ENCODE peak calls at places on chromosomes 5 and 9, in seven cellular contexts. R, P, Y, B, E, K and M are unnamed samples. For H3K4me1, the result is how much of the 10 kb centered on the place peaks cover.

GRCh38 chr9:124551472-124552339 is 44.5 kb upstream of the NR5A1 start:
- DNase-seq in R (no peak), P (peak), E (peak), B (peak), Y (no peak), K (peak), M (peak)

GRCh38 chr5:120499876-120500275 is 35.8 kb downstream of the PRR16 start:
- DNase-seq in B (no peak), K (no peak), P (no peak), E (no peak), Y (no peak), R (no peak), M (no peak)

GRCh38 chr9:4796988-4797956 is 4.5 kb downstream of the RCL1 start:
- DNase-seq in R (peak), B (no peak), E (peak), Y (no peak), K (peak), P (peak), M (peak)

GRCh38 chr5:159096555-159097460 is 2.9 kb downstream of the EBF1 start:
- DNase-seq in Y (no peak), E (no peak), R (no peak), B (no peak), K (no peak), P (peak), M (no peak)

GRCh38 chr5:10461904-10462542 is 20.3 kb downstream of the ROPN1L start:
- DNase-seq in R (no peak), Y (no peak), B (no peak), K (no peak), E (no peak), P (peak), M (peak)

GRCh38 chr5:108629779-108630178 is 117.9 kb upstream of the FER start:
- DNase-seq in R (no peak), K (no peak), B (no peak), Y (no peak), P (no peak), E (no peak), M (no peak)

GRCh38 chr9:137488330-137488653 is 29.2 kb upstream of the NSMF start:
- DNase-seq in R (no peak), P (no peak), E (no peak), K (peak), Y (no peak), B (peak), M (peak)

GRCh38 chr9:69546265-69546664 is 125.9 kb downstream of the APBA1 start:
- DNase-seq in B (no peak), R (no peak), P (peak), E (peak), Y (no peak), K (peak), M (no peak)

GRCh38 chr5:1086871-1087270 is 25.0 kb downstream of the SLC12A7 start:
- DNase-seq in Y (no peak), R (no peak), E (no peak), P (no peak), K (no peak), B (no peak), M (no peak)

GRCh38 chr9:95316274-95316673 is 1.2 kb downstream of the FANCC start:
- DNase-seq in Y (no peak), E (no peak), B (no peak), R (no peak), P (no peak), K (no peak), M (no peak)

GRCh38 chr5:77312411-77312810 is 101.9 kb downstream of the PDE8B start:
- DNase-seq in K (no peak), R (no peak), B (no peak), Y (no peak), E (peak), P (no peak), M (peak)

GRCh38 chr9:127057970-127058644 is 64.3 kb downstream of the ANGPTL2 start:
- DNase-seq in P (no peak), K (no peak), B (no peak), E (peak), R (no peak), Y (peak), M (no peak)

GRCh38 chr5:30894811-30895210 is 298.7 kb upstream of the CDH6 start:
- DNase-seq in P (no peak), Y (no peak), K (no peak), B (no peak), E (peak), R (no peak), M (no peak)

GRCh38 chr5:147187163-147187562 is 47.7 kb upstream of the STK32A start:
- DNase-seq in E (no peak), K (no peak), P (no peak), R (no peak), Y (no peak), B (no peak), M (no peak)

GRCh38 chr5:115461506-115462290 is 82.9 kb downstream of the FEM1C start:
- DNase-seq in B (no peak), Y (peak), K (no peak), P (no peak), R (no peak), E (peak), M (peak)

GRCh38 chr5:147415663-147416062 is 94.2 kb downstream of the DPYSL3 start:
- DNase-seq in K (no peak), E (peak), R (no peak), B (no peak), Y (no peak), P (no peak), M (no peak)

GRCh38 chr9:15235658-15236057 is 71.4 kb downstream of the TTC39B start:
- DNase-seq in P (no peak), K (no peak), E (no peak), B (no peak), Y (no peak), R (no peak), M (no peak)

GRCh38 chr9:124428751-124429529 is 13.7 kb upstream of the PSMB7 start:
- DNase-seq in Y (no peak), E (no peak), K (no peak), B (no peak), P (no peak), R (no peak), M (no peak)

GRCh38 chr9:134189475-134190231 is 25.3 kb upstream of the RNU6ATAC start:
- DNase-seq in Y (peak), R (no peak), K (no peak), E (peak), B (no peak), P (no peak), M (no peak)

GRCh38 chr5:12274236-12274635 is 370.0 kb upstream of the CTNND2 start:
- DNase-seq in P (no peak), B (no peak), R (no peak), Y (no peak), E (no peak), K (no peak), M (no peak)

GRCh38 chr5:180332051-180332517 is 21.1 kb downstream of the GFPT2 start:
- DNase-seq in P (peak), K (no peak), B (peak), E (peak), Y (no peak), R (no peak), M (no peak)

GRCh38 chr9:73079326-73079725 is 72.3 kb upstream of the ANXA1 start:
- DNase-seq in Y (no peak), K (peak), P (no peak), E (peak), R (no peak), B (no peak), M (peak)

GRCh38 chr5:67204821-67205220 is 8.2 kb upstream of the CD180 start:
- DNase-seq in B (no peak), E (no peak), K (no peak), R (no peak), Y (no peak), P (no peak), M (no peak)

GRCh38 chr5:43985411-43985810 is 382.4 kb downstream of the NNT start:
- DNase-seq in Y (no peak), R (no peak), P (no peak), E (no peak), K (no peak), B (no peak), M (no peak)

GRCh38 chr5:178377583-178378270 is 145.1 kb upstream of the PHYKPL start:
- DNase-seq in P (no peak), Y (no peak), R (no peak), B (no peak), E (no peak), K (no peak), M (no peak)
- H3K4me1 ChIP-seq in P (under half), Y (under half), R (under half), B (under half), E (under half), K (under half), M (under half)

DNA sequence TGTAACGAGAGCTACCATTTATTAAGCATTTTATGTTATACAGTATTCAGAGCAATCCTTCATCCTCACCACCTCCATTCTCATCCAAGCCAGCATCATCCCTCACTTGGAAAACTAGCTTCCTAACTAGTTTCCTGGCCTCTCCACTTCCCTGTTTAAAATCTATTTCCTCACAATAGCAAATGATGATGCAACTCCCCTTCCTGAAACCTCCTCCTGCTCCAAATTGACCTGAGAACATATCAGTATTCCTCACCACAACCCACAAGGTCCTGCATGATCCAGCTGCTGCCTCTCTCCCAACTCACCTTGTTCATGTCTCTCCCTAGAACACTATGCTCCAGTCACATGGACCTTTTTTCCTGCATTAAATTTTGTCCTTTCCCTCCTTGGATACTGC is 4.3 kb upstream of the SLC36A2 start:
- DNase-seq in E (no peak), Y (peak), K (no peak), P (no peak), R (no peak), B (no peak), M (no peak)
- H3K4me1 ChIP-seq in E (under half), Y (under half), K (under half), P (under half), R (under half), B (under half), M (under half)

DNA sequence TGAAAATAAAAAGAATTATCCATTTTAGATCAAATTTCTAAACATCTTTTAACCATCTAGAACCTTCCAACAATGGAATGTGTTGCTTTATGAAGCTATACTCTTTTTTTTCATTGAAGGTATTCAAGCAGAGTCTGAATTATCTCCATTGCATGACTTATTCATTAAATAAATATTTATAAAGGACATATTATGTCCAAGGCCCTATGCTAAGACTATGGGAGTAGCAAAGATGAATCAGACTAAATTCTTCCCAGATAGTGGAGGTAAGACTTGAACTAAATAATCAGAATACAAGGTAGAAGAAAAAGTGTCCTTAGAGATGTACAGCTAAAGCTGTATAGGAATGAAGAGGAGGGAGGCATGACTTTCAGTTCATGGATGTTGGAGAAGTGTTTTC is 215.5 kb upstream of the RGMB start:
- DNase-seq in E (peak), K (no peak), R (no peak), Y (no peak), B (no peak), P (no peak), M (no peak)
- H3K4me1 ChIP-seq in E (under half), K (under half), R (under half), Y (under half), B (under half), P (under half), M (under half)

DNA sequence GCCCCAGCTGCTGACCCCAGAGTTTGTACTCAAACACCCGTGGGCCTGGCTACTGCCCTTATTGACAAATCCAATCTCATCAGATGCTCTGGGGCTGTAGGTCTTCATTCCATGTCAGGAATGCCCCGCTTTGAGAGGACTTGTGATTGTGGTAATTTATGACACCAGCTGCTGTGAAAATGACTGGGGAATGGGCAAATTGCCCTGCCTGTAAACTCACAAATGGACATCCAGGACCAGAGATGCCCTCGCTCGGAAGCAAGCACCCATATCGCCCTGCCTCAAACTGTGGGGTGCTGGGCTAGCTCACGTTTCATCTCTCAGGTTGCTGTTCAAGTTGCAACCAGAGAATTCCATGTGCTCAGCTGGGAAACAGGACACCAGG is 225.9 kb upstream of the MAP3K1 start:
- DNase-seq in B (no peak), Y (no peak), P (no peak), R (no peak), E (no peak), K (no peak), M (no peak)
- H3K4me1 ChIP-seq in B (under half), Y (under half), P (under half), R (under half), E (under half), K (under half), M (under half)

DNA sequence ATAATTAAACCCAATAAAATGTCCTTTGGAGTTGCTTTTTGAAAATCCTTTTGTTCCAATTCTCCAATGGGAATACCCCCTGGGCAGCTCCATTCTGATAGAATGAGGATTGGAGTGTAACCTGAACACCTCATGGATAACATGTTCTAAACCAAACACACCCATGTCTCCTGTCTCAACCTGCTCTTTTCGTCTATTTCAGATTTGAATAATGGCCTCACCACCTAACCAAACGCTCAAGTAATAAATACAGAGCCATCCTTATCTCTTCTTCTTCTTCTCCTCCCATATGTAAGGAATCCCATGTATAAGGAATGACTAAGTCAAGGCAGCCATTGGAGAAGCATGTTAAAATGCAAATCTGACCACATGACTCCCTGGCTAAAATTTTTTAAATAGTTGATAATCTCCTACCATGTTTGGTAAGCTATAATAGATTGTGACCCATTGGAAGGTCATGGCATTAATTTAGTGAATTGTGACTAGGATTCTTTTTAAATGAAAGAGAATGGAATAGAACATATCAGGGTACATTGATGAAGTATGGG is 26.0 kb downstream of the ELL2 start:
- DNase-seq in P (no peak), Y (no peak), B (no peak), R (no peak), K (no peak), E (peak), M (no peak)
- H3K4me1 ChIP-seq in P (under half), Y (under half), B (under half), R (under half), K (under half), E (under half), M (under half)

GRCh38 chr9:33852216-33852826 is 35.4 kb downstream of the UBE2R2 start:
- DNase-seq in P (peak), R (peak), B (peak), E (peak), Y (peak), K (peak), M (peak)
- H3K4me1 ChIP-seq in P (under half), R (half or more), B (half or more), E (under half), Y (under half), K (under half), M (under half)

GRCh38 chr5:177452688-177453638 is 6.3 kb downstream of the PRR7 start:
- DNase-seq in Y (no peak), K (no peak), E (no peak), P (no peak), B (no peak), R (no peak), M (peak)
- H3K4me1 ChIP-seq in Y (under half), K (under half), E (under half), P (under half), B (under half), R (under half), M (under half)

DNA sequence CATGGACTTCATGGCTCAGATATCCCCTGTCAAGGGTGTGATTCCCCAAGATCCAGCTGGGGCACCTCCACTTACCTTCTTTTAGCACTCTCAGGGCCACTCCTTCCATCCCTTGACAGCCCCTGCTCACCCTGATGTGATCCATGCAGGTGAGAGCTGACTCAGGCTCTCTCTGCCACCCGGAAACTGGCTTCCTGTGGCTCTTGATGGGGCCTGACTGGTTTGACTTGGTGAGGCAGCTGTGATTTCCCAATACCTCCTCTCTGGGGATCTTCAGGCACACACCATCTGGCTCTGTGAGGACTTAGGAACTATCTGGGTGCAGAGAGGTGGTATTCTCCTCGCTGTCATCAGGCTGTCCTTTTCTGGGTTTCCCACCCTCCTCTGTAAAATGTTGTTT is 7.9 kb upstream of the FAT2 start:
- DNase-seq in P (no peak), Y (no peak), E (no peak), R (no peak), B (no peak), K (no peak), M (no peak)
- H3K4me1 ChIP-seq in P (under half), Y (under half), E (under half), R (under half), B (under half), K (under half), M (under half)